ENCODE peak calls at places on chromosomes 3 and 15, in six cellular contexts. U, O, C, V, A and L are unnamed samples.

GRCh38 chr3:25471081-25471768 is 43.2 kb downstream of the RARB start:
- DNase-seq in U (no peak), O (no peak), C (no peak), V (no peak), A (no peak), L (no peak)

GRCh38 chr3:152073267-152073666 is 195.5 kb upstream of the MBNL1 start:
- DNase-seq in U (no peak), O (no peak), C (no peak), V (no peak), A (no peak), L (no peak)

GRCh38 chr15:73932381-73933191 is 6.3 kb downstream of the LOXL1 start:
- DNase-seq in U (no peak), O (no peak), C (no peak), V (no peak), A (no peak), L (no peak)

GRCh38 chr15:48020166-48020565 is 100.6 kb upstream of the SLC24A5 start:
- DNase-seq in U (no peak), O (no peak), C (no peak), V (no peak), A (no peak), L (no peak)

GRCh38 chr3:101179637-101180036 is 140.7 kb downstream of the IMPG2 start:
- DNase-seq in U (no peak), O (no peak), C (no peak), V (no peak), A (no peak), L (no peak)

GRCh38 chr15:24877174-24877573 is 77.6 kb upstream of the SNRPN start:
- DNase-seq in U (no peak), O (no peak), C (no peak), V (no peak), A (no peak), L (no peak)

GRCh38 chr15:93866441-93866840 is 364.9 kb upstream of the MCTP2 start:
- DNase-seq in U (no peak), O (no peak), C (no peak), V (no peak), A (no peak), L (no peak)

GRCh38 chr3:125136966-125137365 is 75.6 kb downstream of the SLC12A8 start:
- DNase-seq in U (no peak), O (no peak), C (no peak), V (no peak), A (no peak), L (no peak)

GRCh38 chr3:137762674-137763593 is 1.2 kb upstream of the SOX14 start:
- DNase-seq in U (no peak), O (no peak), C (no peak), V (no peak), A (no peak), L (no peak)

GRCh38 chr3:9067352-9067975 is 104.2 kb upstream of the RAD18 start:
- DNase-seq in U (no peak), O (no peak), C (peak), V (no peak), A (peak), L (peak)

GRCh38 chr3:58588030-58588614 is 10.9 kb upstream of the FAM107A start:
- DNase-seq in U (no peak), O (peak), C (no peak), V (no peak), A (peak), L (no peak)

GRCh38 chr15:98698792-98699191 is 50.5 kb downstream of the IGF1R start:
- DNase-seq in U (no peak), O (no peak), C (no peak), V (no peak), A (no peak), L (no peak)

GRCh38 chr3:161253711-161254110 is 32.6 kb downstream of the NMD3 start:
- DNase-seq in U (no peak), O (no peak), C (no peak), V (no peak), A (no peak), L (no peak)

GRCh38 chr15:40441736-40442531 is 1.2 kb downstream of the BAHD1 start:
- DNase-seq in U (no peak), O (peak), C (peak), V (no peak), A (peak), L (peak)

GRCh38 chr3:54835701-54836100 is 92.2 kb downstream of the LRTM1 start:
- DNase-seq in U (no peak), O (no peak), C (no peak), V (no peak), A (no peak), L (no peak)